ENCODE peak calls at places on chromosomes 1 and 21, in four cellular contexts. One of them, this sample, is unnamed.

GRCh38 chr21:18522181-18522771 is 118.7 kb upstream of the TMPRSS15 start:
- DNase-seq in SHP77: no peak
- DNase-seq in stimulated activated CD4-positive, alpha-beta T cell treated with anti-CD3 and anti-CD28 coated beads, Interleukin-1b, Interleukin-23, amount 100 ng/mL, for 48 hours: no peak
- DNase-seq in GM10248: no peak
- DNase-seq in this sample: peak; percentile 5

GRCh38 chr21:32545948-32546441 is 39.3 kb downstream of the TCP10L start:
- DNase-seq in SHP77: no peak
- DNase-seq in stimulated activated CD4-positive, alpha-beta T cell treated with anti-CD3 and anti-CD28 coated beads, Interleukin-1b, Interleukin-23, amount 100 ng/mL, for 48 hours: no peak
- DNase-seq in GM10248: no peak
- DNase-seq in this sample: no peak

GRCh38 chr1:10728595-10729410 is 67.6 kb downstream of the CASZ1 start:
- DNase-seq in SHP77: no peak
- DNase-seq in stimulated activated CD4-positive, alpha-beta T cell treated with anti-CD3 and anti-CD28 coated beads, Interleukin-1b, Interleukin-23, amount 100 ng/mL, for 48 hours: no peak
- DNase-seq in GM10248: no peak
- DNase-seq in this sample: no peak

GRCh38 chr1:94081566-94082344 is 39.2 kb downstream of the ABCA4 start:
- DNase-seq in SHP77: no peak
- DNase-seq in stimulated activated CD4-positive, alpha-beta T cell treated with anti-CD3 and anti-CD28 coated beads, Interleukin-1b, Interleukin-23, amount 100 ng/mL, for 48 hours: no peak
- DNase-seq in GM10248: no peak
- DNase-seq in this sample: no peak

GRCh38 chr1:230458509-230458908 is 32.4 kb upstream of the PGBD5 start:
- DNase-seq in SHP77: no peak
- DNase-seq in stimulated activated CD4-positive, alpha-beta T cell treated with anti-CD3 and anti-CD28 coated beads, Interleukin-1b, Interleukin-23, amount 100 ng/mL, for 48 hours: no peak
- DNase-seq in GM10248: no peak
- DNase-seq in this sample: no peak

GRCh38 chr1:201683397-201683796 is 144.5 kb downstream of the NAV1 start:
- DNase-seq in SHP77: no peak
- DNase-seq in stimulated activated CD4-positive, alpha-beta T cell treated with anti-CD3 and anti-CD28 coated beads, Interleukin-1b, Interleukin-23, amount 100 ng/mL, for 48 hours: no peak
- DNase-seq in GM10248: no peak
- DNase-seq in this sample: no peak

GRCh38 chr1:181128592-181129497 is 40.3 kb downstream of the IER5 start:
- DNase-seq in SHP77: no peak
- DNase-seq in stimulated activated CD4-positive, alpha-beta T cell treated with anti-CD3 and anti-CD28 coated beads, Interleukin-1b, Interleukin-23, amount 100 ng/mL, for 48 hours: no peak
- DNase-seq in GM10248: peak; percentile 70
- DNase-seq in this sample: no peak

GRCh38 chr1:165376041-165376810 is 19.7 kb upstream of the LMX1A start:
- DNase-seq in SHP77: no peak
- DNase-seq in stimulated activated CD4-positive, alpha-beta T cell treated with anti-CD3 and anti-CD28 coated beads, Interleukin-1b, Interleukin-23, amount 100 ng/mL, for 48 hours: peak; percentile 35
- DNase-seq in GM10248: no peak
- DNase-seq in this sample: peak; percentile 27

GRCh38 chr1:167584581-167584980 is 31.0 kb upstream of the CREG1 start:
- DNase-seq in SHP77: no peak
- DNase-seq in stimulated activated CD4-positive, alpha-beta T cell treated with anti-CD3 and anti-CD28 coated beads, Interleukin-1b, Interleukin-23, amount 100 ng/mL, for 48 hours: no peak
- DNase-seq in GM10248: no peak
- DNase-seq in this sample: no peak

GRCh38 chr1:161198206-161198876 is 513 bp downstream of the ADAMTS4 start:
- DNase-seq in SHP77: peak; percentile 42
- DNase-seq in stimulated activated CD4-positive, alpha-beta T cell treated with anti-CD3 and anti-CD28 coated beads, Interleukin-1b, Interleukin-23, amount 100 ng/mL, for 48 hours: no peak
- DNase-seq in GM10248: no peak
- DNase-seq in this sample: peak; percentile 24

GRCh38 chr1:1426961-1427934 is 6.2 kb upstream of the ANKRD65 start:
- DNase-seq in SHP77: no peak
- DNase-seq in stimulated activated CD4-positive, alpha-beta T cell treated with anti-CD3 and anti-CD28 coated beads, Interleukin-1b, Interleukin-23, amount 100 ng/mL, for 48 hours: no peak
- DNase-seq in GM10248: peak; percentile 42
- DNase-seq in this sample: no peak

GRCh38 chr1:85116856-85117255 is 68.6 kb upstream of the MCOLN3 start:
- DNase-seq in SHP77: no peak
- DNase-seq in stimulated activated CD4-positive, alpha-beta T cell treated with anti-CD3 and anti-CD28 coated beads, Interleukin-1b, Interleukin-23, amount 100 ng/mL, for 48 hours: no peak
- DNase-seq in GM10248: no peak
- DNase-seq in this sample: no peak

GRCh38 chr21:46340998-46341397 is 17.0 kb downstream of the PCNT start:
- DNase-seq in SHP77: no peak
- DNase-seq in stimulated activated CD4-positive, alpha-beta T cell treated with anti-CD3 and anti-CD28 coated beads, Interleukin-1b, Interleukin-23, amount 100 ng/mL, for 48 hours: no peak
- DNase-seq in GM10248: no peak
- DNase-seq in this sample: no peak

GRCh38 chr1:60848583-60849188 is 233.7 kb upstream of the NFIA start:
- DNase-seq in SHP77: peak; percentile 32
- DNase-seq in stimulated activated CD4-positive, alpha-beta T cell treated with anti-CD3 and anti-CD28 coated beads, Interleukin-1b, Interleukin-23, amount 100 ng/mL, for 48 hours: no peak
- DNase-seq in GM10248: no peak
- DNase-seq in this sample: peak; percentile 48

GRCh38 chr1:100924212-100924611 is 28.3 kb downstream of the SLC30A7 start:
- DNase-seq in SHP77: no peak
- DNase-seq in stimulated activated CD4-positive, alpha-beta T cell treated with anti-CD3 and anti-CD28 coated beads, Interleukin-1b, Interleukin-23, amount 100 ng/mL, for 48 hours: peak; percentile 6
- DNase-seq in GM10248: no peak
- DNase-seq in this sample: no peak

GRCh38 chr1:44511769-44512168 is 106.7 kb downstream of the RNF220 start:
- DNase-seq in SHP77: no peak
- DNase-seq in stimulated activated CD4-positive, alpha-beta T cell treated with anti-CD3 and anti-CD28 coated beads, Interleukin-1b, Interleukin-23, amount 100 ng/mL, for 48 hours: peak; percentile 42
- DNase-seq in GM10248: no peak
- DNase-seq in this sample: no peak

GRCh38 chr1:212624976-212625501 is 16.5 kb downstream of the ATF3 start:
- DNase-seq in SHP77: no peak
- DNase-seq in stimulated activated CD4-positive, alpha-beta T cell treated with anti-CD3 and anti-CD28 coated beads, Interleukin-1b, Interleukin-23, amount 100 ng/mL, for 48 hours: no peak
- DNase-seq in GM10248: no peak
- DNase-seq in this sample: no peak

GRCh38 chr1:119740261-119740660 is 28.4 kb downstream of the HMGCS2 start:
- DNase-seq in SHP77: no peak
- DNase-seq in stimulated activated CD4-positive, alpha-beta T cell treated with anti-CD3 and anti-CD28 coated beads, Interleukin-1b, Interleukin-23, amount 100 ng/mL, for 48 hours: no peak
- DNase-seq in GM10248: no peak
- DNase-seq in this sample: no peak

GRCh38 chr1:175563556-175563955 is 179.8 kb downstream of the TNR start:
- DNase-seq in SHP77: no peak
- DNase-seq in stimulated activated CD4-positive, alpha-beta T cell treated with anti-CD3 and anti-CD28 coated beads, Interleukin-1b, Interleukin-23, amount 100 ng/mL, for 48 hours: no peak
- DNase-seq in GM10248: no peak
- DNase-seq in this sample: no peak

GRCh38 chr1:2383576-2383975 is 7.8 kb downstream of the MORN1 start:
- DNase-seq in SHP77: no peak
- DNase-seq in stimulated activated CD4-positive, alpha-beta T cell treated with anti-CD3 and anti-CD28 coated beads, Interleukin-1b, Interleukin-23, amount 100 ng/mL, for 48 hours: no peak
- DNase-seq in GM10248: no peak
- DNase-seq in this sample: no peak

GRCh38 chr21:34086887-34087306 is 13.5 kb downstream of the MRPS6 start:
- DNase-seq in SHP77: no peak
- DNase-seq in stimulated activated CD4-positive, alpha-beta T cell treated with anti-CD3 and anti-CD28 coated beads, Interleukin-1b, Interleukin-23, amount 100 ng/mL, for 48 hours: no peak
- DNase-seq in GM10248: no peak
- DNase-seq in this sample: no peak

GRCh38 chr1:240417317-240417716 is 194.6 kb downstream of the GREM2 start:
- DNase-seq in SHP77: no peak
- DNase-seq in stimulated activated CD4-positive, alpha-beta T cell treated with anti-CD3 and anti-CD28 coated beads, Interleukin-1b, Interleukin-23, amount 100 ng/mL, for 48 hours: no peak
- DNase-seq in GM10248: no peak
- DNase-seq in this sample: no peak

GRCh38 chr21:15444118-15444960 is 285.4 kb upstream of the USP25 start:
- DNase-seq in SHP77: no peak
- DNase-seq in stimulated activated CD4-positive, alpha-beta T cell treated with anti-CD3 and anti-CD28 coated beads, Interleukin-1b, Interleukin-23, amount 100 ng/mL, for 48 hours: no peak
- DNase-seq in GM10248: no peak
- DNase-seq in this sample: no peak

GRCh38 chr1:207818971-207819451 is 67.2 kb downstream of the CD46 start:
- DNase-seq in SHP77: peak; percentile 31
- DNase-seq in stimulated activated CD4-positive, alpha-beta T cell treated with anti-CD3 and anti-CD28 coated beads, Interleukin-1b, Interleukin-23, amount 100 ng/mL, for 48 hours: no peak
- DNase-seq in GM10248: no peak
- DNase-seq in this sample: no peak

GRCh38 chr21:17191346-17191993 is 321.4 kb upstream of the CXADR start:
- DNase-seq in SHP77: no peak
- DNase-seq in stimulated activated CD4-positive, alpha-beta T cell treated with anti-CD3 and anti-CD28 coated beads, Interleukin-1b, Interleukin-23, amount 100 ng/mL, for 48 hours: no peak
- DNase-seq in GM10248: no peak
- DNase-seq in this sample: no peak

GRCh38 chr1:18941221-18942141 is 15.0 kb downstream of the IFFO2 start:
- DNase-seq in SHP77: peak; percentile 90
- DNase-seq in stimulated activated CD4-positive, alpha-beta T cell treated with anti-CD3 and anti-CD28 coated beads, Interleukin-1b, Interleukin-23, amount 100 ng/mL, for 48 hours: no peak
- DNase-seq in GM10248: no peak
- DNase-seq in this sample: no peak

GRCh38 chr1:188689542-188689941 is 1788.1 kb downstream of the BRINP3 start:
- DNase-seq in SHP77: peak; percentile 77
- DNase-seq in stimulated activated CD4-positive, alpha-beta T cell treated with anti-CD3 and anti-CD28 coated beads, Interleukin-1b, Interleukin-23, amount 100 ng/mL, for 48 hours: no peak
- DNase-seq in GM10248: no peak
- DNase-seq in this sample: no peak

GRCh38 chr1:9127395-9128160 is 1.3 kb downstream of the GPR157 start:
- DNase-seq in SHP77: no peak
- DNase-seq in stimulated activated CD4-positive, alpha-beta T cell treated with anti-CD3 and anti-CD28 coated beads, Interleukin-1b, Interleukin-23, amount 100 ng/mL, for 48 hours: no peak
- DNase-seq in GM10248: no peak
- DNase-seq in this sample: no peak

GRCh38 chr21:14080764-14081096 is 130.0 kb downstream of the LIPI start:
- DNase-seq in SHP77: no peak
- DNase-seq in stimulated activated CD4-positive, alpha-beta T cell treated with anti-CD3 and anti-CD28 coated beads, Interleukin-1b, Interleukin-23, amount 100 ng/mL, for 48 hours: no peak
- DNase-seq in GM10248: no peak
- DNase-seq in this sample: no peak

GRCh38 chr1:85188530-85188929 is 12.3 kb downstream of the SYDE2 start:
- DNase-seq in SHP77: no peak
- DNase-seq in stimulated activated CD4-positive, alpha-beta T cell treated with anti-CD3 and anti-CD28 coated beads, Interleukin-1b, Interleukin-23, amount 100 ng/mL, for 48 hours: no peak
- DNase-seq in GM10248: no peak
- DNase-seq in this sample: no peak

GRCh38 chr21:41407541-41408460 is 18.2 kb upstream of the MX1 start:
- DNase-seq in SHP77: no peak
- DNase-seq in stimulated activated CD4-positive, alpha-beta T cell treated with anti-CD3 and anti-CD28 coated beads, Interleukin-1b, Interleukin-23, amount 100 ng/mL, for 48 hours: no peak
- DNase-seq in GM10248: no peak
- DNase-seq in this sample: no peak

GRCh38 chr1:242523968-242524570 is 428 bp downstream of the PLD5 start:
- DNase-seq in SHP77: no peak
- DNase-seq in stimulated activated CD4-positive, alpha-beta T cell treated with anti-CD3 and anti-CD28 coated beads, Interleukin-1b, Interleukin-23, amount 100 ng/mL, for 48 hours: peak; percentile 3
- DNase-seq in GM10248: peak; percentile 17
- DNase-seq in this sample: peak; percentile 60